ENCODE peak calls at places on chromosomes 4 and X, in eight cellular contexts. G is CD8-positive, alpha-beta T cell; W is K562; X is astrocyte of the spinal cord; L is WTC11; Q is astrocyte; D is stomach; C is nephron progenitor cell. U is an unnamed sample.

GRCh38 chr4:2092653-2093000 is 33.5 kb downstream of the NAT8L start:
- DNase-seq in G (peak), W (no peak), X (no peak), L (no peak), Q (no peak), D (peak), C (no peak), U (no peak)

GRCh38 chrX:72365126-72365525 is 59.4 kb upstream of the CITED1 start:
- DNase-seq in G (no peak), W (no peak), X (no peak), L (no peak), Q (no peak), D (no peak), C (no peak), U (no peak)

GRCh38 chr4:151202381-151202780 is 74.6 kb upstream of the PRSS48 start:
- DNase-seq in G (no peak), W (no peak), X (no peak), L (no peak), Q (no peak), D (no peak), C (no peak), U (no peak)

GRCh38 chr4:112857461-112857860 is 192.0 kb upstream of the ANK2 start:
- DNase-seq in G (no peak), W (no peak), X (peak), L (no peak), Q (peak), D (no peak), C (no peak), U (no peak)

GRCh38 chr4:172688536-172688935 is 480.1 kb upstream of the GALNT7 start:
- DNase-seq in G (no peak), W (no peak), X (no peak), L (no peak), Q (no peak), D (no peak), C (no peak), U (no peak)

GRCh38 chr4:2394544-2394943 is 23.9 kb downstream of the ZFYVE28 start:
- DNase-seq in G (no peak), W (no peak), X (no peak), L (no peak), Q (no peak), D (no peak), C (no peak), U (no peak)

GRCh38 chrX:786441-786881 is 155.9 kb downstream of the SHOX start:
- DNase-seq in G (no peak), W (no peak), X (no peak), L (no peak), Q (no peak), D (no peak), C (no peak), U (no peak)

GRCh38 chr4:54669831-54670230 is 12.1 kb downstream of the KIT start:
- DNase-seq in G (no peak), W (no peak), X (no peak), L (peak), Q (no peak), D (no peak), C (no peak), U (no peak)

GRCh38 chr4:171846893-171847292 is 33.7 kb downstream of the GALNTL6 start:
- DNase-seq in G (no peak), W (no peak), X (no peak), L (no peak), Q (no peak), D (no peak), C (no peak), U (no peak)

GRCh38 chr4:20046931-20047677 is 204.6 kb upstream of the SLIT2 start:
- DNase-seq in G (no peak), W (no peak), X (peak), L (no peak), Q (peak), D (no peak), C (no peak), U (no peak)

GRCh38 chr4:148730766-148731165 is 288.6 kb upstream of the NR3C2 start:
- DNase-seq in G (no peak), W (no peak), X (no peak), L (no peak), Q (no peak), D (no peak), C (no peak), U (no peak)

GRCh38 chrX:32687379-32687778 is 524.0 kb downstream of the DMD start:
- DNase-seq in G (no peak), W (no peak), X (no peak), L (no peak), Q (no peak), D (no peak), C (no peak), U (no peak)

GRCh38 chr4:304987-305680 is at the start of gene ZNF732:
- DNase-seq in G (no peak), W (no peak), X (peak), L (peak), Q (peak), D (no peak), C (peak), U (peak)

GRCh38 chrX:109847257-109848187 is 114.5 kb upstream of the ACSL4 start:
- DNase-seq in G (no peak), W (no peak), X (peak), L (no peak), Q (peak), D (no peak), C (no peak), U (no peak)

GRCh38 chr4:123102897-123103489 is 180.6 kb upstream of the NUDT6 start:
- DNase-seq in G (no peak), W (peak), X (peak), L (no peak), Q (peak), D (no peak), C (no peak), U (no peak)

GRCh38 chr4:101230806-101231426 is 116.4 kb downstream of the PPP3CA start:
- DNase-seq in G (no peak), W (no peak), X (no peak), L (no peak), Q (no peak), D (no peak), C (no peak), U (no peak)
- TF ChIP-seq CTCF in G (no peak), W (no peak), X (no peak), L (no peak), Q (no peak), D (no peak), C (no peak), U (no peak)

DNA sequence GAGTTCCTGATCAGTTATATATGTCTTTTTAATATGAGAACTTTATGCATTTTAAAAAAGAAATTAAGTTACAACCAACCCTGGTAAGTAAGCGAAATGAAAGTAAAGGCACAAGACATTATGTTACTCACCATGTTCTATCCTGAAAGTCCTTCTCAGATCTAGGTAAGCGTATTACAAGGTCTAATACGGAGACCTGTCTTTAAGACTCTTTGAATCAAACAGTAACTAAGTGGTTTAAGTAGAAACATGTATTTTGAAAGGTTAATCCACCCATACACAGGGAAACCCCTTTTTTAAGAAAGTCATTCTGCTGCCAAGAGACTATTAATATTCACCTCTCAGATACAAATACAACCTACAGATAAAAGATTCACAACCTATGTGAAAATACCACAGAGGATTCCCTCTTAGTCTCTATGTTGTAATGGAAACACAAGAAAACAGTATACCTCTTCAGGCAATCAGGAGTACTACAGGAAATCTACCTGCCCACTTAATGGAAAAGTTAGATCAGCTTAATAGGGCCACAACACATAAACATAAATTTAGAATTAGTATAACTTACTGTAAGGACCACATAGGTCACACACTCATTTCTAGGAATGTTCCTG is 63.2 kb upstream of the TNIP3 start:
- DNase-seq in G (no peak), W (no peak), X (no peak), L (no peak), Q (no peak), D (no peak), C (no peak), U (no peak)
- TF ChIP-seq CTCF in G (peak), W (no peak), X (peak), L (no peak), Q (no peak), D (no peak), C (no peak), U (no peak)

GRCh38 chr4:105466580-105466979 is 7.3 kb downstream of the PPA2 start:
- DNase-seq in G (no peak), W (no peak), X (no peak), L (no peak), Q (no peak), D (no peak), C (no peak), U (no peak)

GRCh38 chr4:105473340-105474109 is at the start of gene PPA2:
- DNase-seq in G (peak), W (peak), X (peak), L (peak), Q (peak), D (peak), C (peak), U (peak)

GRCh38 chr4:105474110-105474518 is 252 bp upstream of the PPA2 start:
- DNase-seq in G (no peak), W (no peak), X (peak), L (peak), Q (no peak), D (peak), C (peak), U (peak)

GRCh38 chr4:105472871-105473339 is 957 bp downstream of the PPA2 start:
- DNase-seq in G (no peak), W (peak), X (no peak), L (no peak), Q (no peak), D (no peak), C (no peak), U (no peak)

DNA sequence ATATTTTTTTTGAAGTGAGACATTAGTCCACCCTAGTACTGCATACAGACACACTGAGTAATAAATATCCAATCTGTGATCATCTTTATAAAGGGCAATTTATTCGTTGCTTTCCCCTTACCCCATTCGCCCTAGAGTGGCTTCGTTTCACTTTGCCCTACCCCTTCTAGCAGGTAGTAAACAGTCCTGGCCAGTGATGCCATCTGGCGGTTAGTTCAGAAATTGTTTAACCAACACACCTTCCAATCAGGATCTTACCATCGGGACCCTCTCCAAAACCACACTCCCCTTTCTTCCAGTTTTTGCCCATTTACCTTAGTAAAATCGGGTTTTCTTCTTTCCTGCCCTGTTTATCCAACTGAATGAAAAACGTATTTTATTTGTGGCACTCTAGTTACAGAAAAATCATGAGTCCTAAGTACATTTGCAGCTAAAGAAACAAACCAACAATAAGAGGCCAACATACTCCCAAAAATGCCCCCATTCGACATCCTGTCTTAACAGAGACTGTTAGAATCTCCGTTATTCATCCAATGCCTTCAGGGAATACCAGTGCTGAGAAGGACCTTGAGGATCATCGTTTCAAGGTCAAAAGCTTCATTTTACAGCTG is 2.2 kb downstream of the PPA2 start:
- DNase-seq in G (peak), W (peak), X (peak), L (peak), Q (peak), D (peak), C (peak), U (peak)
- TF ChIP-seq CTCF in G (peak), W (peak), X (peak), L (peak), Q (peak), D (peak), C (peak), U (peak)

DNA sequence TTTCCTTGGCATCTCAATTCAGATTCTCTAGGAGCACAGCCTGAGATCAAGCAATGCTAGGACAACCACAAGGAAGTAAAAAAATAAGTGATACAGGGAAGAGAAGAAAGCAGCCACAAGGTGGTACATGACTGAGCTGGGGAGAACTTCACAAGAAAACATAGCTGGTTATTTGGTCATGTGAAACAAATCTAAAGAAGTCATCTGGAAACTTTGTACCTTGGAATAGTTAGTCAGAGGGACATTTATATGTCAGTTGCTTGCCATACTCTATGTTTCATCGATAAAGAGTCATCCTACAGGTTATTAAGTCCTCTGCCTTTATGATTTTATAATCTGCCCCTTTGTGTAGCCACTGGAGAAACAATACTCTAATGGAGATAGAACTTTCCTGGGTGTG is 575.1 kb downstream of the IL15 start:
- DNase-seq in G (no peak), W (no peak), X (no peak), L (no peak), Q (no peak), D (no peak), C (no peak), U (no peak)
- TF ChIP-seq CTCF in G (no peak), W (no peak), X (no peak), L (no peak), Q (no peak), D (no peak), C (no peak), U (no peak)

DNA sequence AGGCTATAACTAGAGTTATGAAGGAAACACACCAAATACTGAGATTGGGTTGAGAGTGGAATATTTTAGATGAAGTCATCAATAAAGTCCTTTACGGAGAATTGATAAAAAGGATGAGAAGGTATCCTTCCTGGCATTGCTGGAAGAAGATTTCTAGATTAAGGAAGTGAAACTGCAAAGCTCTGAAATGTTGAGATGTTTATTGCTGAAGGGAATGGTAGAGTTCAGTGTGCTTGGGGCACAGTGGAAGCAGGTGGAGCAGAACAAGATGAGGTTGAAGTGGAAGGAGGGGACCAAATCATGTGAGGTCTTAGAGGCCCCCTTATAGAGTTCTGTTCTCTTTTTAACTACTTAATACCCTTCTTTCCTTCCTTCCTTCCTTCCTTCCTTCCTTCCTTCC is 848.5 kb downstream of the RAB28 start:
- DNase-seq in G (no peak), W (no peak), X (no peak), L (no peak), Q (no peak), D (no peak), C (no peak), U (no peak)
- TF ChIP-seq CTCF in G (no peak), W (no peak), X (no peak), L (no peak), Q (no peak), D (no peak), C (no peak), U (no peak)

GRCh38 chrX:9911479-9911878 is 55.7 kb upstream of the CLDN34 start:
- DNase-seq in G (no peak), W (no peak), X (peak), L (no peak), Q (peak), D (no peak), C (no peak), U (no peak)
- TF ChIP-seq CTCF in G (no peak), W (no peak), X (no peak), L (no peak), Q (no peak), D (no peak), C (no peak), U (no peak)

GRCh38 chr4:120290553-120290952 is 223.9 kb upstream of the MAD2L1 start:
- DNase-seq in G (no peak), W (no peak), X (no peak), L (no peak), Q (no peak), D (no peak), C (no peak), U (no peak)

GRCh38 chr4:120291541-120291940 is 224.9 kb upstream of the MAD2L1 start:
- DNase-seq in G (no peak), W (no peak), X (no peak), L (no peak), Q (no peak), D (no peak), C (no peak), U (no peak)

DNA sequence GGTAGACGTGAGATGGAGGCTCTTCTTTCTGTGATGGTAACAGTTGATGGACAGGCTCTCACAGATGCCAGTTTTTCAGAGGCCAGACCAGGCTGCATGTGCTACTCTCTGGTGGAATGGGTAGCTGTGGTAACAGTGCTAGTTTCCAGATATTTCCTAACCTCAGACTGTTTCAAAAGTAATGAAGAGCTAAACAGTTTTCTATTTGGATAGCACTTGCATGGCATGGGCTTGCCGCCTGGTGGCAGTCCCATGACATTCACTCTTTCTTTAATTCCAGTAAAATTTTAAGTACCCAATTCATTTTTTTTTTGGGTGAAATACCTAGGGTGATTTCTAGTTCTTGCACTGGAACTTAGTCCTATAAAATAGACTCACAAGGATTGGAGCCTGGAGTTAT is 220.2 kb upstream of the MAD2L1 start:
- DNase-seq in G (no peak), W (no peak), X (no peak), L (peak), Q (no peak), D (no peak), C (no peak), U (no peak)
- TF ChIP-seq CTCF in G (no peak), W (no peak), X (no peak), L (peak), Q (no peak), D (no peak), C (no peak), U (no peak)

DNA sequence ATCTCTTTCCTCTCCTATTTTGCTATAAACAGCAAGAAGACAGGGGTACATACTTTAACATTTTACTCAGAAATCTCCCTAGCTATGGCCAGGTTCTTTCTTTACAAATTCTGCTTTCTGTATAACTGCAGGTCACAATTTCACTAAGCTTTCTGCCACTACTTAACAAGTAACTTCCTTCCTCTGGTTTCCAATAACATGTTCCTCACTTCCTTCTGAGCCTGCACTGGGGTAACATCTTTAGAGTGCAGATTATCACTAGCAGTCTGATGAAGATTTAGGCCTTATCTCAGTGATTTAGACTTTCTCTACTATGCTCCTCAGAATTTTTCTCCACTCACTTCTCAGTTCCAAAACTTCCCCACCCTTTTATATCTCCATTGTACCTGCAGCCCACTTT is 1930.5 kb upstream of the AGA start:
- DNase-seq in G (no peak), W (no peak), X (no peak), L (no peak), Q (no peak), D (no peak), C (no peak), U (no peak)
- TF ChIP-seq CTCF in G (no peak), W (no peak), X (no peak), L (no peak), Q (no peak), D (no peak), C (no peak), U (no peak)

DNA sequence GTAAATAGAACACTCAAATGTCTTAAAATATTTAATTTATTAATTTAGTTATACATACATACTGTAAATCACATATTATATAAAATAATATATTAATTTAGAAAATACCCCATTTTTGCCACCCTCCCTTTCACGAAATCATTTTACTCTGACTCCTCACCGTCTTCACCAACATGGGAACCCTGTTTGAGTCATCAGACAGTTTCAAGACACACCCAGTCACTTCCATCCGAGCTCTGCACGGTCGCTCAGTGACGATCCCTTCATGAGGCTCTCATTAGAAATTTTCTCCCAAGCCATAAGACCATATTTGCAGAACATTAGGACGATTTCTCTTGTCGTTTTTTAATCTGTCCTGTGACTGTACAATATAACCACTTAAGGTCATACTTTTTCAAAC is 14.5 kb downstream of the ZNF275 start:
- DNase-seq in G (no peak), W (no peak), X (no peak), L (no peak), Q (no peak), D (no peak), C (no peak), U (no peak)
- TF ChIP-seq CTCF in G (no peak), W (no peak), X (no peak), L (no peak), Q (no peak), D (no peak), C (no peak), U (no peak)